ENCODE peak calls at places on chromosomes 6 and 20, in eight cellular contexts. P is body of pancreas, Z is prostate gland, T is lower leg skin, H is heart left ventricle, L is HCT116, R is ovary, C is H54. Q is an unnamed sample.
A peak's percentile ranks its signal among the peaks of the same experiment; 100 is the strongest.

GRCh38 chr6:155498370-155498769 is 42.7 kb upstream of the NOX3 start:
- DNase-seq in P (no peak), Z (no peak), T (no peak), H (no peak), L (no peak), R (no peak), C (no peak), Q (no peak)

GRCh38 chr6:135488023-135488422 is 9.5 kb downstream of the AHI1 start:
- DNase-seq in P (no peak), Z (no peak), T (no peak), H (no peak), L (no peak), R (no peak), C (no peak), Q (no peak)

GRCh38 chr6:84728602-84729001 is 35.8 kb downstream of the TBX18 start:
- DNase-seq in P (no peak), Z (no peak), T (no peak), H (no peak), L (peak; percentile 15), R (no peak), C (no peak), Q (no peak)

GRCh38 chr20:46897471-46897870 is 2.8 kb downstream of the EYA2 start:
- DNase-seq in P (no peak), Z (no peak), T (no peak), H (no peak), L (no peak), R (no peak), C (no peak), Q (no peak)

GRCh38 chr20:43666376-43667328 is at the start of gene MYBL2:
- DNase-seq in P (peak; percentile 67), Z (no peak), T (peak; percentile 25), H (no peak), L (peak; percentile 18), R (peak; percentile 28), C (peak; percentile 83), Q (peak; percentile 92)

GRCh38 chr6:36318690-36319435 is 17.8 kb downstream of the BNIP5 start:
- DNase-seq in P (peak; percentile 55), Z (no peak), T (no peak), H (no peak), L (no peak), R (no peak), C (no peak), Q (no peak)

GRCh38 chr20:51447097-51447764 is 95.3 kb downstream of the NFATC2 start:
- DNase-seq in P (peak; percentile 37), Z (peak; percentile 28), T (peak; percentile 76), H (peak; percentile 60), L (peak; percentile 86), R (peak; percentile 80), C (peak; percentile 67), Q (no peak)

GRCh38 chr6:52020961-52021570 is 66.3 kb downstream of the PKHD1 start:
- DNase-seq in P (no peak), Z (no peak), T (no peak), H (no peak), L (peak; percentile 3), R (no peak), C (no peak), Q (no peak)

GRCh38 chr6:113018351-113019151 is 671.4 kb downstream of the RFPL4B start:
- DNase-seq in P (no peak), Z (peak; percentile 44), T (peak; percentile 44), H (peak; percentile 12), L (no peak), R (no peak), C (no peak), Q (no peak)

GRCh38 chr20:42595625-42596024 is 594.1 kb downstream of the PTPRT start:
- DNase-seq in P (peak; percentile 79), Z (no peak), T (no peak), H (no peak), L (no peak), R (no peak), C (no peak), Q (no peak)

GRCh38 chr20:63381781-63382431 is 20.8 kb upstream of the CHRNA4 start:
- DNase-seq in P (peak; percentile 19), Z (no peak), T (no peak), H (no peak), L (no peak), R (no peak), C (peak; percentile 64), Q (no peak)

GRCh38 chr20:57896017-57896416 is 186.2 kb upstream of the PMEPA1 start:
- DNase-seq in P (no peak), Z (no peak), T (no peak), H (no peak), L (no peak), R (no peak), C (no peak), Q (peak; percentile 32)

GRCh38 chr6:4853782-4854511 is 77.7 kb downstream of the CDYL start:
- DNase-seq in P (no peak), Z (no peak), T (no peak), H (no peak), L (no peak), R (no peak), C (peak; percentile 13), Q (no peak)

GRCh38 chr6:13398421-13398994 is 70.2 kb upstream of the TBC1D7 start:
- DNase-seq in P (no peak), Z (no peak), T (no peak), H (no peak), L (no peak), R (no peak), C (no peak), Q (no peak)

GRCh38 chr20:57680131-57680716 is 29.6 kb downstream of the PMEPA1 start:
- DNase-seq in P (no peak), Z (no peak), T (no peak), H (no peak), L (no peak), R (no peak), C (no peak), Q (no peak)

GRCh38 chr6:49606696-49607390 is 29.8 kb downstream of the RHAG start:
- DNase-seq in P (peak; percentile 18), Z (peak; percentile 52), T (no peak), H (peak; percentile 33), L (peak; percentile 93), R (no peak), C (peak; percentile 50), Q (no peak)

GRCh38 chr6:10262505-10262904 is 152.4 kb downstream of the TFAP2A start:
- DNase-seq in P (no peak), Z (no peak), T (no peak), H (no peak), L (no peak), R (no peak), C (no peak), Q (no peak)

GRCh38 chr6:56842602-56843475 is 112.1 kb upstream of the BEND6 start:
- DNase-seq in P (no peak), Z (no peak), T (no peak), H (peak; percentile 42), L (no peak), R (peak; percentile 42), C (no peak), Q (no peak)
- TF ChIP-seq POLR2A in P (peak; percentile 20), Z (no peak), T (no peak), H (no peak), L (no peak), R (no peak), C (peak; percentile 23), Q (peak; percentile 12)

DNA sequence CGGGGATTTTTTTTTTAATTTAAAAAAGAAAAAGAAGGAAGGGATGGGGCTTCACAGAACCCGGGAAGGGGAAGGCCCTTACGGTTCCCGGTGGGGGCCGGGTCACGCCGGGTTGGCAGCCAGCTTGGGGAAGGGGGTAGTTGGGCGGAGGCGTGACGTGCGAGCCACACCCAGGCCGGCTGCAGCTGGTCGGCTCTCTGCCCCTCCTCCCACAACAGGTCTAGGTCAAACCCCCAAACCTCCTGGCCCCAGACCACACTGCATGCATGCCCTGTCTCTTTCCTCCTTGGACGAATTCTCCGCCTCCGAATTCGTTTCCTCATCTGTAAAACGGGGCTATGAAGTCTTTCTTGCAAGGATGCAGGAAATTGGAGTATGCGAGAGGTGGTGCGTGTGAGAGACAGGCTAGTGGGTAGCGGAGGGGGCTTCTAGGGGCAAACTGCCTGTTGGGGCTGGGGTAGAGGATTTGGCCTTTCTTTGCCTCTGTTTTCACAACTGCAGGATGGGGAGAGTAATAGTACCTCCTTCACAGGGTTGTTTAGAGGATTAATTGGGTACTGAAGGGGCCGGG is 835 bp downstream of the HCK start:
- DNase-seq in P (peak; percentile 12), Z (no peak), T (peak; percentile 30), H (peak; percentile 55), L (no peak), R (no peak), C (no peak), Q (peak; percentile 92)
- TF ChIP-seq POLR2A in P (peak; percentile 8), Z (no peak), T (no peak), H (no peak), L (no peak), R (no peak), C (no peak), Q (no peak)

GRCh38 chr20:49282584-49283171 is 4.8 kb upstream of the ZNFX1 start:
- DNase-seq in P (no peak), Z (no peak), T (no peak), H (no peak), L (no peak), R (no peak), C (no peak), Q (no peak)
- TF ChIP-seq POLR2A in P (no peak), Z (no peak), T (no peak), H (no peak), L (no peak), R (no peak), C (no peak), Q (no peak)

GRCh38 chr6:142926494-142927273 is 18.3 kb downstream of the HIVEP2 start:
- DNase-seq in P (peak; percentile 78), Z (peak; percentile 54), T (peak; percentile 72), H (peak; percentile 93), L (no peak), R (peak; percentile 94), C (peak; percentile 52), Q (peak; percentile 94)
- TF ChIP-seq POLR2A in P (peak; percentile 74), Z (peak; percentile 44), T (no peak), H (peak; percentile 48), L (no peak), R (peak; percentile 64), C (peak; percentile 29), Q (peak; percentile 51)

GRCh38 chr20:8631271-8631670 is 437.6 kb upstream of the PLCB4 start:
- DNase-seq in P (no peak), Z (no peak), T (no peak), H (no peak), L (no peak), R (no peak), C (no peak), Q (no peak)

GRCh38 chr20:8627386-8628030 is 441.4 kb upstream of the PLCB4 start:
- DNase-seq in P (no peak), Z (no peak), T (no peak), H (peak; percentile 13), L (no peak), R (no peak), C (no peak), Q (no peak)

GRCh38 chr20:8635837-8636236 is 433.1 kb upstream of the PLCB4 start:
- DNase-seq in P (no peak), Z (no peak), T (no peak), H (no peak), L (no peak), R (no peak), C (no peak), Q (no peak)

GRCh38 chr20:8635048-8635572 is 433.8 kb upstream of the PLCB4 start:
- DNase-seq in P (no peak), Z (no peak), T (no peak), H (no peak), L (no peak), R (no peak), C (no peak), Q (no peak)

GRCh38 chr20:8633366-8633765 is 435.5 kb upstream of the PLCB4 start:
- DNase-seq in P (no peak), Z (no peak), T (no peak), H (no peak), L (no peak), R (no peak), C (no peak), Q (no peak)
- TF ChIP-seq POLR2A in P (no peak), Z (no peak), T (no peak), H (no peak), L (no peak), R (no peak), C (no peak), Q (no peak)

Q was measured in upper lobe of left lung.